ENCODE peak calls at places on chromosomes 16 and 17, in four cellular contexts. One of them, this sample, is unnamed.

GRCh38 chr17:1074886-1075665 is 78.1 kb downstream of the TIMM22 start:
- DNase-seq in CD8-positive, alpha-beta memory T cell: no peak
- DNase-seq in left ventricle myocardium inferior: peak; percentile 43
- DNase-seq in GM23338: no peak
- DNase-seq in this sample: peak; percentile 60

GRCh38 chr17:78442648-78443128 is 64.2 kb downstream of the PGS1 start:
- DNase-seq in CD8-positive, alpha-beta memory T cell: no peak
- DNase-seq in left ventricle myocardium inferior: peak; percentile 64
- DNase-seq in GM23338: no peak
- DNase-seq in this sample: peak; percentile 91

GRCh38 chr17:55607736-55608341 is 96.6 kb upstream of the SMIM36 start:
- DNase-seq in CD8-positive, alpha-beta memory T cell: no peak
- DNase-seq in left ventricle myocardium inferior: peak; percentile 60
- DNase-seq in GM23338: no peak
- DNase-seq in this sample: no peak

GRCh38 chr17:79951361-79952264 is 84.1 kb downstream of the TBC1D16 start:
- DNase-seq in CD8-positive, alpha-beta memory T cell: no peak
- DNase-seq in left ventricle myocardium inferior: peak; percentile 42
- DNase-seq in GM23338: no peak
- DNase-seq in this sample: peak; percentile 82

GRCh38 chr17:52178013-52178412 is 19.5 kb upstream of the CA10 start:
- DNase-seq in CD8-positive, alpha-beta memory T cell: no peak
- DNase-seq in left ventricle myocardium inferior: no peak
- DNase-seq in GM23338: no peak
- DNase-seq in this sample: no peak

GRCh38 chr16:46859719-46860152 is 24.4 kb upstream of the GPT2 start:
- DNase-seq in CD8-positive, alpha-beta memory T cell: no peak
- DNase-seq in left ventricle myocardium inferior: no peak
- DNase-seq in GM23338: peak; percentile 22
- DNase-seq in this sample: peak; percentile 71

GRCh38 chr16:81527477-81528178 is 83.0 kb downstream of the CMIP start:
- DNase-seq in CD8-positive, alpha-beta memory T cell: no peak
- DNase-seq in left ventricle myocardium inferior: no peak
- DNase-seq in GM23338: no peak
- DNase-seq in this sample: no peak

GRCh38 chr16:54928421-54929089 is 2.1 kb upstream of the IRX5 start:
- DNase-seq in CD8-positive, alpha-beta memory T cell: no peak
- DNase-seq in left ventricle myocardium inferior: peak; percentile 76
- DNase-seq in GM23338: peak; percentile 15
- DNase-seq in this sample: peak; percentile 91

GRCh38 chr16:56861092-56861610 is 3.9 kb upstream of the SLC12A3 start:
- DNase-seq in CD8-positive, alpha-beta memory T cell: no peak
- DNase-seq in left ventricle myocardium inferior: no peak
- DNase-seq in GM23338: no peak
- DNase-seq in this sample: no peak

GRCh38 chr16:9072806-9073341 is 18.6 kb upstream of the HAPSTR1 start:
- DNase-seq in CD8-positive, alpha-beta memory T cell: no peak
- DNase-seq in left ventricle myocardium inferior: no peak
- DNase-seq in GM23338: no peak
- DNase-seq in this sample: no peak

GRCh38 chr16:49121636-49122035 is 160.0 kb downstream of the CBLN1 start:
- DNase-seq in CD8-positive, alpha-beta memory T cell: no peak
- DNase-seq in left ventricle myocardium inferior: no peak
- DNase-seq in GM23338: no peak
- DNase-seq in this sample: no peak

GRCh38 chr16:11619327-11619851 is 32.7 kb upstream of the LITAF start:
- DNase-seq in CD8-positive, alpha-beta memory T cell: no peak
- DNase-seq in left ventricle myocardium inferior: no peak
- DNase-seq in GM23338: no peak
- DNase-seq in this sample: peak; percentile 76

GRCh38 chr17:4584125-4584834 is at the start of gene SMTNL2:
- DNase-seq in CD8-positive, alpha-beta memory T cell: no peak
- DNase-seq in left ventricle myocardium inferior: peak; percentile 80
- DNase-seq in GM23338: peak; percentile 51
- DNase-seq in this sample: peak; percentile 47

GRCh38 chr17:38464251-38464722 is 36.0 kb downstream of the ARHGAP23 start:
- DNase-seq in CD8-positive, alpha-beta memory T cell: no peak
- DNase-seq in left ventricle myocardium inferior: peak; percentile 68
- DNase-seq in GM23338: no peak
- DNase-seq in this sample: peak; percentile 93

GRCh38 chr17:31531336-31532160 is 140.1 kb downstream of the RAB11FIP4 start:
- DNase-seq in CD8-positive, alpha-beta memory T cell: no peak
- DNase-seq in left ventricle myocardium inferior: no peak
- DNase-seq in GM23338: no peak
- DNase-seq in this sample: no peak

GRCh38 chr16:14372471-14372870 is 257.6 kb downstream of the PARN start:
- DNase-seq in CD8-positive, alpha-beta memory T cell: no peak
- DNase-seq in left ventricle myocardium inferior: no peak
- DNase-seq in GM23338: peak; percentile 41
- DNase-seq in this sample: no peak

GRCh38 chr16:2278956-2279800 is 11.3 kb upstream of the RNPS1 start:
- DNase-seq in CD8-positive, alpha-beta memory T cell: no peak
- DNase-seq in left ventricle myocardium inferior: no peak
- DNase-seq in GM23338: no peak
- DNase-seq in this sample: no peak

GRCh38 chr17:21286066-21286770 is 1.7 kb downstream of the MAP2K3 start:
- DNase-seq in CD8-positive, alpha-beta memory T cell: no peak
- DNase-seq in left ventricle myocardium inferior: peak; percentile 86
- DNase-seq in GM23338: no peak
- DNase-seq in this sample: peak; percentile 95

GRCh38 chr17:38693700-38694329 is 11.3 kb upstream of the MLLT6 start:
- DNase-seq in CD8-positive, alpha-beta memory T cell: no peak
- DNase-seq in left ventricle myocardium inferior: peak; percentile 94
- DNase-seq in GM23338: no peak
- DNase-seq in this sample: peak; percentile 92

GRCh38 chr17:2177235-2177811 is 122.4 kb downstream of the HIC1 start:
- DNase-seq in CD8-positive, alpha-beta memory T cell: no peak
- DNase-seq in left ventricle myocardium inferior: no peak
- DNase-seq in GM23338: no peak
- DNase-seq in this sample: no peak

GRCh38 chr16:89374393-89374948 is 115.9 kb downstream of the ANKRD11 start:
- DNase-seq in CD8-positive, alpha-beta memory T cell: no peak
- DNase-seq in left ventricle myocardium inferior: no peak
- DNase-seq in GM23338: peak; percentile 79
- DNase-seq in this sample: no peak

GRCh38 chr16:7456221-7456620 is 123.6 kb downstream of the RBFOX1 start:
- DNase-seq in CD8-positive, alpha-beta memory T cell: no peak
- DNase-seq in left ventricle myocardium inferior: no peak
- DNase-seq in GM23338: no peak
- DNase-seq in this sample: no peak

GRCh38 chr16:397135-397661 is at the start of gene NME4:
- DNase-seq in CD8-positive, alpha-beta memory T cell: no peak
- DNase-seq in left ventricle myocardium inferior: no peak
- DNase-seq in GM23338: peak; percentile 76
- DNase-seq in this sample: no peak

GRCh38 chr17:59365383-59365981 is 34.0 kb downstream of the YPEL2 start:
- DNase-seq in CD8-positive, alpha-beta memory T cell: no peak
- DNase-seq in left ventricle myocardium inferior: no peak
- DNase-seq in GM23338: no peak
- DNase-seq in this sample: no peak

GRCh38 chr16:11190585-11191565 is 65.1 kb downstream of the SOCS1 start:
- DNase-seq in CD8-positive, alpha-beta memory T cell: no peak
- DNase-seq in left ventricle myocardium inferior: no peak
- DNase-seq in GM23338: no peak
- DNase-seq in this sample: no peak

GRCh38 chr16:66961065-66961744 is at the start of gene CES3:
- DNase-seq in CD8-positive, alpha-beta memory T cell: peak; percentile 35
- DNase-seq in left ventricle myocardium inferior: peak; percentile 40
- DNase-seq in GM23338: peak; percentile 95
- DNase-seq in this sample: no peak

GRCh38 chr16:26316683-26317464 is 625.1 kb downstream of the HS3ST4 start:
- DNase-seq in CD8-positive, alpha-beta memory T cell: no peak
- DNase-seq in left ventricle myocardium inferior: no peak
- DNase-seq in GM23338: peak; percentile 65
- DNase-seq in this sample: no peak

GRCh38 chr17:2238432-2239169 is 65.0 kb downstream of the SMG6 start:
- DNase-seq in CD8-positive, alpha-beta memory T cell: no peak
- DNase-seq in left ventricle myocardium inferior: peak; percentile 62
- DNase-seq in GM23338: no peak
- DNase-seq in this sample: no peak

GRCh38 chr17:15384142-15384803 is 42.9 kb upstream of the TEKT3 start:
- DNase-seq in CD8-positive, alpha-beta memory T cell: no peak
- DNase-seq in left ventricle myocardium inferior: peak; percentile 71
- DNase-seq in GM23338: peak; percentile 15
- DNase-seq in this sample: peak; percentile 81

GRCh38 chr17:32913593-32913992 is 14.4 kb upstream of the TMEM98 start:
- DNase-seq in CD8-positive, alpha-beta memory T cell: no peak
- DNase-seq in left ventricle myocardium inferior: no peak
- DNase-seq in GM23338: no peak
- DNase-seq in this sample: no peak

GRCh38 chr16:50598256-50598894 is 50.2 kb downstream of the NKD1 start:
- DNase-seq in CD8-positive, alpha-beta memory T cell: no peak
- DNase-seq in left ventricle myocardium inferior: peak; percentile 82
- DNase-seq in GM23338: no peak
- DNase-seq in this sample: peak; percentile 87

GRCh38 chr16:61421111-61421510 is 615.1 kb downstream of the CDH8 start:
- DNase-seq in CD8-positive, alpha-beta memory T cell: no peak
- DNase-seq in left ventricle myocardium inferior: no peak
- DNase-seq in GM23338: no peak
- DNase-seq in this sample: no peak

GRCh38 chr17:73419896-73420295 is 108.1 kb upstream of the CDC42EP4 start:
- DNase-seq in CD8-positive, alpha-beta memory T cell: no peak
- DNase-seq in left ventricle myocardium inferior: no peak
- DNase-seq in GM23338: no peak
- DNase-seq in this sample: no peak

GRCh38 chr16:73010150-73010676 is 37.7 kb downstream of the ZFHX3 start:
- DNase-seq in CD8-positive, alpha-beta memory T cell: no peak
- DNase-seq in left ventricle myocardium inferior: no peak
- DNase-seq in GM23338: no peak
- DNase-seq in this sample: peak; percentile 67

GRCh38 chr16:23524001-23524400 is 13.7 kb upstream of the GGA2 start:
- DNase-seq in CD8-positive, alpha-beta memory T cell: no peak
- DNase-seq in left ventricle myocardium inferior: no peak
- DNase-seq in GM23338: no peak
- DNase-seq in this sample: no peak

GRCh38 chr16:83899978-83900377 is 1.1 kb downstream of the MLYCD start:
- DNase-seq in CD8-positive, alpha-beta memory T cell: no peak
- DNase-seq in left ventricle myocardium inferior: no peak
- DNase-seq in GM23338: no peak
- DNase-seq in this sample: no peak
- H3K27ac ChIP-seq in CD8-positive, alpha-beta memory T cell: no peak overlapping the region
- H3K27ac ChIP-seq in left ventricle myocardium inferior: peak overlapping the region; percentile 99
- H3K27ac ChIP-seq in GM23338: no peak overlapping the region
- H3K27ac ChIP-seq in this sample: no peak overlapping the region

GRCh38 chr16:87464691-87465300 is 28.0 kb downstream of the ZCCHC14 start:
- DNase-seq in CD8-positive, alpha-beta memory T cell: no peak
- DNase-seq in left ventricle myocardium inferior: peak; percentile 61
- DNase-seq in GM23338: no peak
- DNase-seq in this sample: peak; percentile 90
- H3K4me3 ChIP-seq in CD8-positive, alpha-beta memory T cell: peak overlapping the region; percentile 9
- H3K4me3 ChIP-seq in left ventricle myocardium inferior: peak overlapping the region; percentile 44
- H3K4me3 ChIP-seq in GM23338: no peak overlapping the region
- H3K4me3 ChIP-seq in this sample: no peak overlapping the region

GRCh38 chr17:12047977-12048376 is 27.3 kb downstream of the MAP2K4 start:
- DNase-seq in CD8-positive, alpha-beta memory T cell: no peak
- DNase-seq in left ventricle myocardium inferior: no peak
- DNase-seq in GM23338: no peak
- DNase-seq in this sample: no peak

GRCh38 chr17:12053552-12053951 is 32.9 kb downstream of the MAP2K4 start:
- DNase-seq in CD8-positive, alpha-beta memory T cell: no peak
- DNase-seq in left ventricle myocardium inferior: no peak
- DNase-seq in GM23338: peak; percentile 17
- DNase-seq in this sample: no peak

GRCh38 chr17:12046786-12047185 is 26.1 kb downstream of the MAP2K4 start:
- DNase-seq in CD8-positive, alpha-beta memory T cell: no peak
- DNase-seq in left ventricle myocardium inferior: no peak
- DNase-seq in GM23338: peak; percentile 82
- DNase-seq in this sample: no peak

GRCh38 chr17:12048843-12049473 is 28.3 kb downstream of the MAP2K4 start:
- DNase-seq in CD8-positive, alpha-beta memory T cell: no peak
- DNase-seq in left ventricle myocardium inferior: no peak
- DNase-seq in GM23338: no peak
- DNase-seq in this sample: no peak

DNA sequence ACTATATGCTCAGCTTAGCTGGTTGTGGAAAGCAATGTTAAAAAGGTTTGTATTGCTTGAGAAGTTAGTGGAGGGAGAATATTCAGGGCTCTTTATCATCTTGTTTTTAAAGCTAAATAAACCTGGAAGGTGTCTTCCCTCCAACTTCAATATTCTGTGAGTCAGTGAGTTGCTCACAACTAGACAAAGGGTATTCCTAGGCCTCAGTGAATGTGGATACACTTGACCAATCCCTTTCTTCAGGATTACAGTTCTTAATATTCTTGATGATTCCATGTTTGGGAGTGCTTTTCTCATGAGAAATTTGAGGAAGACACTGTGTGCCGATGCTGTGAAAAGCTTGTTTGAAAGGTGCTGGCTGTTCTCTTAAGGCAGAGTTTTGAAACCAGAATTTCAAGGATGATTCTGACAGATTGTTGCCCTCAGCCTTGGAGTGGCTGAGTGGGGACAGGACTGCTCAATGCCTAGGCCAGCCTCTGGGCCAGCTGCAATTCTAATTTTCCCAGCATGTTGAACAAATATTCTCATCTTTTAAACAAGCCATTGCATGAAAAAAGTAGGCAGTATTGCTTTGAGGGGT is 30.1 kb downstream of the MAP2K4 start:
- DNase-seq in CD8-positive, alpha-beta memory T cell: no peak
- DNase-seq in left ventricle myocardium inferior: no peak
- DNase-seq in GM23338: no peak
- DNase-seq in this sample: no peak
- H3K27ac ChIP-seq in CD8-positive, alpha-beta memory T cell: no peak overlapping the region
- H3K27ac ChIP-seq in left ventricle myocardium inferior: no peak overlapping the region
- H3K27ac ChIP-seq in GM23338: peak overlapping the region; percentile 17
- H3K27ac ChIP-seq in this sample: no peak overlapping the region

GRCh38 chr17:74773871-74774286 is 2.3 kb downstream of the NAT9 start:
- DNase-seq in CD8-positive, alpha-beta memory T cell: no peak
- DNase-seq in left ventricle myocardium inferior: no peak
- DNase-seq in GM23338: no peak
- DNase-seq in this sample: no peak
- H3K4me3 ChIP-seq in CD8-positive, alpha-beta memory T cell: no peak overlapping the region
- H3K4me3 ChIP-seq in left ventricle myocardium inferior: no peak overlapping the region
- H3K4me3 ChIP-seq in GM23338: no peak overlapping the region
- H3K4me3 ChIP-seq in this sample: no peak overlapping the region

GRCh38 chr17:5912927-5913565 is 157.1 kb upstream of the WSCD1 start:
- DNase-seq in CD8-positive, alpha-beta memory T cell: no peak
- DNase-seq in left ventricle myocardium inferior: no peak
- DNase-seq in GM23338: no peak
- DNase-seq in this sample: no peak
- H3K27ac ChIP-seq in CD8-positive, alpha-beta memory T cell: no peak overlapping the region
- H3K27ac ChIP-seq in left ventricle myocardium inferior: no peak overlapping the region
- H3K27ac ChIP-seq in GM23338: no peak overlapping the region
- H3K27ac ChIP-seq in this sample: no peak overlapping the region